ENCODE peak calls at places on chromosome 9, in eight cellular contexts. One of them, this sample, is unnamed.

GRCh38 chr9:4563105-4563504 is 72.8 kb downstream of the SLC1A1 start:
- DNase-seq in stomach: no peak
- DNase-seq in fibroblast of the conjunctiva: no peak
- DNase-seq in retina: no peak
- DNase-seq in iris pigment epithelial cell: no peak
- DNase-seq in CD8-positive, alpha-beta T cell: no peak
- DNase-seq in RKO: no peak
- DNase-seq in activated T-helper 1 cell treated with anti-CD3 and anti-CD28 coated beads, Interleukin-2, amount 50 U/mL, for 16 hours: no peak
- DNase-seq in this sample: no peak

GRCh38 chr9:115673599-115673998 is 480.0 kb upstream of the PAPPA start:
- DNase-seq in activated T-helper 1 cell treated with anti-CD3 and anti-CD28 coated beads, Interleukin-2, amount 50 U/mL, for 16 hours: no peak
- DNase-seq in retina: no peak
- DNase-seq in RKO: no peak
- DNase-seq in fibroblast of the conjunctiva: no peak
- DNase-seq in iris pigment epithelial cell: peak
- DNase-seq in stomach: no peak
- DNase-seq in CD8-positive, alpha-beta T cell: no peak
- DNase-seq in this sample: no peak

GRCh38 chr9:132032584-132032945 is 47.1 kb downstream of the MED27 start:
- DNase-seq in RKO: no peak
- DNase-seq in activated T-helper 1 cell treated with anti-CD3 and anti-CD28 coated beads, Interleukin-2, amount 50 U/mL, for 16 hours: no peak
- DNase-seq in retina: no peak
- DNase-seq in fibroblast of the conjunctiva: no peak
- DNase-seq in stomach: no peak
- DNase-seq in iris pigment epithelial cell: no peak
- DNase-seq in CD8-positive, alpha-beta T cell: no peak
- DNase-seq in this sample: no peak

GRCh38 chr9:86098793-86099694 is at the start of gene GOLM1:
- DNase-seq in iris pigment epithelial cell: peak
- DNase-seq in activated T-helper 1 cell treated with anti-CD3 and anti-CD28 coated beads, Interleukin-2, amount 50 U/mL, for 16 hours: no peak
- DNase-seq in retina: peak
- DNase-seq in CD8-positive, alpha-beta T cell: no peak
- DNase-seq in stomach: peak
- DNase-seq in RKO: peak
- DNase-seq in fibroblast of the conjunctiva: peak
- DNase-seq in this sample: peak

GRCh38 chr9:26954050-26954508 is 2.1 kb upstream of the IFT74 start:
- DNase-seq in stomach: no peak
- DNase-seq in CD8-positive, alpha-beta T cell: no peak
- DNase-seq in retina: no peak
- DNase-seq in fibroblast of the conjunctiva: no peak
- DNase-seq in RKO: peak
- DNase-seq in activated T-helper 1 cell treated with anti-CD3 and anti-CD28 coated beads, Interleukin-2, amount 50 U/mL, for 16 hours: no peak
- DNase-seq in iris pigment epithelial cell: no peak
- DNase-seq in this sample: no peak

GRCh38 chr9:95171001-95171400 is 146.5 kb downstream of the FANCC start:
- DNase-seq in stomach: no peak
- DNase-seq in CD8-positive, alpha-beta T cell: no peak
- DNase-seq in RKO: peak
- DNase-seq in fibroblast of the conjunctiva: peak
- DNase-seq in retina: peak
- DNase-seq in iris pigment epithelial cell: peak
- DNase-seq in activated T-helper 1 cell treated with anti-CD3 and anti-CD28 coated beads, Interleukin-2, amount 50 U/mL, for 16 hours: no peak
- DNase-seq in this sample: no peak

GRCh38 chr9:72823971-72824370 is 128.9 kb downstream of the ALDH1A1 start:
- DNase-seq in activated T-helper 1 cell treated with anti-CD3 and anti-CD28 coated beads, Interleukin-2, amount 50 U/mL, for 16 hours: no peak
- DNase-seq in iris pigment epithelial cell: no peak
- DNase-seq in RKO: no peak
- DNase-seq in CD8-positive, alpha-beta T cell: no peak
- DNase-seq in retina: no peak
- DNase-seq in stomach: no peak
- DNase-seq in fibroblast of the conjunctiva: no peak
- DNase-seq in this sample: no peak

GRCh38 chr9:125659954-125660353 is 47.1 kb downstream of the MAPKAP1 start:
- DNase-seq in fibroblast of the conjunctiva: no peak
- DNase-seq in CD8-positive, alpha-beta T cell: no peak
- DNase-seq in stomach: no peak
- DNase-seq in RKO: peak
- DNase-seq in retina: no peak
- DNase-seq in activated T-helper 1 cell treated with anti-CD3 and anti-CD28 coated beads, Interleukin-2, amount 50 U/mL, for 16 hours: no peak
- DNase-seq in iris pigment epithelial cell: peak
- DNase-seq in this sample: no peak

GRCh38 chr9:34079181-34079580 is 30.5 kb upstream of the UBAP2 start:
- DNase-seq in stomach: no peak
- DNase-seq in iris pigment epithelial cell: peak
- DNase-seq in fibroblast of the conjunctiva: no peak
- DNase-seq in CD8-positive, alpha-beta T cell: no peak
- DNase-seq in retina: no peak
- DNase-seq in activated T-helper 1 cell treated with anti-CD3 and anti-CD28 coated beads, Interleukin-2, amount 50 U/mL, for 16 hours: no peak
- DNase-seq in RKO: peak
- DNase-seq in this sample: no peak

GRCh38 chr9:124257070-124257864 is 482 bp upstream of the NEK6 start:
- DNase-seq in iris pigment epithelial cell: no peak
- DNase-seq in CD8-positive, alpha-beta T cell: no peak
- DNase-seq in fibroblast of the conjunctiva: no peak
- DNase-seq in RKO: no peak
- DNase-seq in activated T-helper 1 cell treated with anti-CD3 and anti-CD28 coated beads, Interleukin-2, amount 50 U/mL, for 16 hours: no peak
- DNase-seq in stomach: no peak
- DNase-seq in retina: peak
- DNase-seq in this sample: no peak

GRCh38 chr9:97507585-97507984 is 6.1 kb downstream of the TMOD1 start:
- DNase-seq in activated T-helper 1 cell treated with anti-CD3 and anti-CD28 coated beads, Interleukin-2, amount 50 U/mL, for 16 hours: no peak
- DNase-seq in RKO: no peak
- DNase-seq in stomach: no peak
- DNase-seq in fibroblast of the conjunctiva: no peak
- DNase-seq in CD8-positive, alpha-beta T cell: no peak
- DNase-seq in iris pigment epithelial cell: no peak
- DNase-seq in retina: no peak
- DNase-seq in this sample: no peak

GRCh38 chr9:100573655-100574260 is 4.1 kb upstream of the CAVIN4 start:
- DNase-seq in fibroblast of the conjunctiva: no peak
- DNase-seq in iris pigment epithelial cell: no peak
- DNase-seq in activated T-helper 1 cell treated with anti-CD3 and anti-CD28 coated beads, Interleukin-2, amount 50 U/mL, for 16 hours: no peak
- DNase-seq in RKO: no peak
- DNase-seq in retina: no peak
- DNase-seq in CD8-positive, alpha-beta T cell: no peak
- DNase-seq in stomach: no peak
- DNase-seq in this sample: no peak

GRCh38 chr9:133967024-133967741 is 24.9 kb downstream of the VAV2 start:
- DNase-seq in fibroblast of the conjunctiva: no peak
- DNase-seq in retina: no peak
- DNase-seq in iris pigment epithelial cell: peak
- DNase-seq in activated T-helper 1 cell treated with anti-CD3 and anti-CD28 coated beads, Interleukin-2, amount 50 U/mL, for 16 hours: no peak
- DNase-seq in stomach: no peak
- DNase-seq in RKO: no peak
- DNase-seq in CD8-positive, alpha-beta T cell: no peak
- DNase-seq in this sample: no peak

GRCh38 chr9:130428096-130428665 is 16.6 kb upstream of the ASS1 start:
- DNase-seq in CD8-positive, alpha-beta T cell: no peak
- DNase-seq in stomach: no peak
- DNase-seq in retina: no peak
- DNase-seq in iris pigment epithelial cell: no peak
- DNase-seq in activated T-helper 1 cell treated with anti-CD3 and anti-CD28 coated beads, Interleukin-2, amount 50 U/mL, for 16 hours: no peak
- DNase-seq in RKO: no peak
- DNase-seq in fibroblast of the conjunctiva: no peak
- DNase-seq in this sample: no peak

GRCh38 chr9:10052916-10053315 is 559.9 kb downstream of the PTPRD start:
- DNase-seq in stomach: no peak
- DNase-seq in CD8-positive, alpha-beta T cell: no peak
- DNase-seq in fibroblast of the conjunctiva: no peak
- DNase-seq in iris pigment epithelial cell: no peak
- DNase-seq in retina: no peak
- DNase-seq in RKO: no peak
- DNase-seq in activated T-helper 1 cell treated with anti-CD3 and anti-CD28 coated beads, Interleukin-2, amount 50 U/mL, for 16 hours: no peak
- DNase-seq in this sample: no peak

GRCh38 chr9:107894572-107895261 is 405.1 kb upstream of the KLF4 start:
- DNase-seq in RKO: no peak
- DNase-seq in activated T-helper 1 cell treated with anti-CD3 and anti-CD28 coated beads, Interleukin-2, amount 50 U/mL, for 16 hours: no peak
- DNase-seq in CD8-positive, alpha-beta T cell: no peak
- DNase-seq in fibroblast of the conjunctiva: peak
- DNase-seq in iris pigment epithelial cell: peak
- DNase-seq in retina: no peak
- DNase-seq in stomach: no peak
- DNase-seq in this sample: no peak

GRCh38 chr9:38706493-38706892 is 13.4 kb downstream of the FAM240B start:
- DNase-seq in RKO: no peak
- DNase-seq in stomach: no peak
- DNase-seq in fibroblast of the conjunctiva: no peak
- DNase-seq in retina: no peak
- DNase-seq in iris pigment epithelial cell: no peak
- DNase-seq in activated T-helper 1 cell treated with anti-CD3 and anti-CD28 coated beads, Interleukin-2, amount 50 U/mL, for 16 hours: no peak
- DNase-seq in CD8-positive, alpha-beta T cell: no peak
- DNase-seq in this sample: no peak

This sample was measured in T-cell.